ENCODE peak calls at places on chromosome X, in four cellular contexts. R, Z, I and Q are unnamed samples.

GRCh38 chrX:153827903-153828302 is 2.4 kb downstream of the PDZD4 start:
- DNase-seq in R (no peak), Z (no peak), I (no peak), Q (no peak)

GRCh38 chrX:264634-265455 is 16.3 kb upstream of the PLCXD1 start:
- DNase-seq in R (no peak), Z (no peak), I (no peak), Q (no peak)

GRCh38 chrX:119605398-119605738 is 856 bp downstream of the NKRF start:
- DNase-seq in R (no peak), Z (peak; percentile 28), I (no peak), Q (peak; percentile 28)

GRCh38 chrX:53089224-53089842 is 4.6 kb upstream of the KANTR start:
- DNase-seq in R (peak; percentile 68), Z (peak; percentile 56), I (no peak), Q (peak; percentile 47)

GRCh38 chrX:136318895-136319597 is 18.3 kb downstream of the ADGRG4 start:
- DNase-seq in R (no peak), Z (no peak), I (no peak), Q (no peak)

GRCh38 chrX:106649523-106650428 is 38.0 kb downstream of the RADX start:
- DNase-seq in R (no peak), Z (no peak), I (peak; percentile 11), Q (no peak)

GRCh38 chrX:43813898-43814297 is 68.4 kb downstream of the MAOB start:
- DNase-seq in R (no peak), Z (no peak), I (no peak), Q (no peak)

GRCh38 chrX:25968920-25969319 is 169.2 kb upstream of the MAGEB18 start:
- DNase-seq in R (no peak), Z (no peak), I (no peak), Q (peak; percentile 9)

GRCh38 chrX:24485976-24486680 is 21.0 kb downstream of the PDK3 start:
- DNase-seq in R (no peak), Z (peak; percentile 19), I (no peak), Q (no peak)

GRCh38 chrX:21963736-21964135 is 23.2 kb downstream of the SMS start:
- DNase-seq in R (peak; percentile 44), Z (no peak), I (no peak), Q (no peak)

GRCh38 chrX:53056292-53056691 is 7.7 kb downstream of the GPR173 start:
- DNase-seq in R (peak; percentile 45), Z (no peak), I (no peak), Q (no peak)

GRCh38 chrX:140918398-140919043 is 83.9 kb upstream of the SPANXB1 start:
- DNase-seq in R (peak; percentile 54), Z (peak; percentile 10), I (peak; percentile 7), Q (peak; percentile 14)

GRCh38 chrX:129831486-129831885 is 12.2 kb downstream of the ZDHHC9 start:
- DNase-seq in R (no peak), Z (no peak), I (no peak), Q (no peak)

GRCh38 chrX:63503541-63503940 is 152.4 kb upstream of the SPIN4 start:
- DNase-seq in R (peak; percentile 20), Z (no peak), I (no peak), Q (no peak)

GRCh38 chrX:23736030-23736429 is 7.0 kb downstream of the ACOT9 start:
- DNase-seq in R (no peak), Z (no peak), I (no peak), Q (no peak)

GRCh38 chrX:54509401-54509800 is 13.4 kb upstream of the FGD1 start:
- DNase-seq in R (peak; percentile 40), Z (no peak), I (no peak), Q (no peak)

GRCh38 chrX:103585421-103586313 is at the start of gene TCEAL4:
- DNase-seq in R (no peak), Z (peak; percentile 54), I (no peak), Q (no peak)

GRCh38 chrX:37380920-37381319 is 31.8 kb downstream of the PRRG1 start:
- DNase-seq in R (peak; percentile 82), Z (peak; percentile 2), I (no peak), Q (peak; percentile 36)

GRCh38 chrX:130165181-130165702 is 399 bp downstream of the AIFM1 start:
- DNase-seq in R (no peak), Z (no peak), I (no peak), Q (no peak)

GRCh38 chrX:77087529-77088169 is 359.5 kb upstream of the FGF16 start:
- DNase-seq in R (peak; percentile 10), Z (no peak), I (no peak), Q (no peak)

GRCh38 chrX:101655540-101655939 is 4.1 kb downstream of the ARMCX2 start:
- DNase-seq in R (no peak), Z (no peak), I (no peak), Q (no peak)

GRCh38 chrX:20333672-20334071 is 67.0 kb upstream of the RPS6KA3 start:
- DNase-seq in R (no peak), Z (no peak), I (no peak), Q (no peak)

GRCh38 chrX:115233497-115234219 is at the start of gene LRCH2:
- DNase-seq in R (peak; percentile 41), Z (no peak), I (no peak), Q (no peak)
- TF ChIP-seq ELK1 in R (no peak), Z (no peak), I (no peak), Q (no peak)

GRCh38 chrX:17680732-17681413 is 56.4 kb upstream of the SCML1 start:
- DNase-seq in R (no peak), Z (no peak), I (no peak), Q (no peak)
- TF ChIP-seq POLR2A in R (no peak), Z (no peak), I (no peak), Q (no peak)

GRCh38 chrX:96929036-96929435 is 45.3 kb downstream of the RPA4 start:
- DNase-seq in R (no peak), Z (no peak), I (no peak), Q (no peak)
- TF ChIP-seq ELK1 in R (no peak), Z (no peak), I (no peak), Q (no peak)

GRCh38 chrX:150902434-150903109 is 4.1 kb upstream of the CD99L2 start:
- DNase-seq in R (no peak), Z (no peak), I (no peak), Q (no peak)

GRCh38 chrX:150896632-150897031 is 1.8 kb downstream of the CD99L2 start:
- DNase-seq in R (no peak), Z (no peak), I (no peak), Q (no peak)

GRCh38 chrX:150897371-150898319 is 823 bp downstream of the CD99L2 start:
- DNase-seq in R (no peak), Z (peak; percentile 24), I (no peak), Q (peak; percentile 12)

GRCh38 chrX:150899191-150899757 is 806 bp upstream of the CD99L2 start:
- DNase-seq in R (peak; percentile 6), Z (peak; percentile 12), I (no peak), Q (peak; percentile 13)

GRCh38 chrX:150898343-150899190 is at the start of gene CD99L2:
- DNase-seq in R (peak; percentile 78), Z (peak; percentile 66), I (no peak), Q (peak; percentile 94)
- TF ChIP-seq POLR2A in R (peak; percentile 66), Z (peak; percentile 64), I (peak; percentile 84), Q (peak; percentile 78)

DNA sequence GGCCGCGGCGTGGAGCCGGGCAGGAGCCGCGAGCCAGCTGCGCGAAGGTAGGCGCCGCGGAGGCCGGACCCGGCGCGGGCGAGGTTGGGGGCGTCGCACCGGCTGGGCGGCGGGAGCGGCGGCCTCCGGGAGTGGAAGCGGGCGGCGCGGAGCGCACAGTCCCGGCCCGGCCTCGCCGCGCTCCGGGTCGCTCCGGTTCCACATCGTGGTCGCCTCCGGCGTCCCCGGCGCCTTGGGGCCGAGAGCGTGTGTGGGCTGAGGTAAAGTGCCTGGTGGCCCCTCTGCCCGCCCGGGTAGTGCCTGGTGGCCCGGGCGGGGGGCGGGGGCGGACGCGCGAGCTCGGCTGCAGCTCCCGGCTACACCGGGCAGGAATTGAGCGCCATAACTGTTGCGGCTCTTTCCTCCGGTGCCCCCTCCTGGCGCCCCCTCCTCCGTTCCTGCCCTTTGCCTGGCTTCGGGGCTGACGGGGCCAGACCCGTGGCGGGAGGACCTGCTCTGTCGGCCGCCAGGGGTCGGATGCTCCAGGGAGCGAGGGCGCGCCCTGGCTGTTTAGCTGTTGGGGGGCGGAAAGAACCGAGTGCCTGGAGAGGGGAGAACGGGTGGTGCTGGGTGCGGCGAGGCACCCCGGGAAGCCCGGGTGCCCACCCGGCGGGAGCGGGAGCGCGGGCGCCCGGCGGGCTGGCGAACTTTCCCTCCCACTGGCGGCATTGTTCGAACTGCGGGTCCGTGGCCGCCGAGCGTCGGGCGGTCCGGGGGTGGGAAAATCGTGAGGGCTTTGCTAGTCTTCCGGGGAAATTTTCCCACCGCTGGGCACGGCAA is 661 bp downstream of the JADE3 start:
- DNase-seq in R (peak; percentile 14), Z (peak; percentile 75), I (no peak), Q (peak; percentile 52)
- TF ChIP-seq ELK1 in R (no peak), Z (no peak), I (no peak), Q (no peak)

GRCh38 chrX:40111868-40112267 is 14.1 kb upstream of the BCOR start:
- DNase-seq in R (no peak), Z (no peak), I (no peak), Q (no peak)

GRCh38 chrX:40108959-40109287 is 11.2 kb upstream of the BCOR start:
- DNase-seq in R (peak; percentile 76), Z (peak; percentile 62), I (no peak), Q (peak; percentile 64)

GRCh38 chrX:40107291-40108083 is 9.7 kb upstream of the BCOR start:
- DNase-seq in R (no peak), Z (peak; percentile 33), I (no peak), Q (no peak)

GRCh38 chrX:40108084-40108958 is 10.6 kb upstream of the BCOR start:
- DNase-seq in R (no peak), Z (peak; percentile 57), I (no peak), Q (no peak)

DNA sequence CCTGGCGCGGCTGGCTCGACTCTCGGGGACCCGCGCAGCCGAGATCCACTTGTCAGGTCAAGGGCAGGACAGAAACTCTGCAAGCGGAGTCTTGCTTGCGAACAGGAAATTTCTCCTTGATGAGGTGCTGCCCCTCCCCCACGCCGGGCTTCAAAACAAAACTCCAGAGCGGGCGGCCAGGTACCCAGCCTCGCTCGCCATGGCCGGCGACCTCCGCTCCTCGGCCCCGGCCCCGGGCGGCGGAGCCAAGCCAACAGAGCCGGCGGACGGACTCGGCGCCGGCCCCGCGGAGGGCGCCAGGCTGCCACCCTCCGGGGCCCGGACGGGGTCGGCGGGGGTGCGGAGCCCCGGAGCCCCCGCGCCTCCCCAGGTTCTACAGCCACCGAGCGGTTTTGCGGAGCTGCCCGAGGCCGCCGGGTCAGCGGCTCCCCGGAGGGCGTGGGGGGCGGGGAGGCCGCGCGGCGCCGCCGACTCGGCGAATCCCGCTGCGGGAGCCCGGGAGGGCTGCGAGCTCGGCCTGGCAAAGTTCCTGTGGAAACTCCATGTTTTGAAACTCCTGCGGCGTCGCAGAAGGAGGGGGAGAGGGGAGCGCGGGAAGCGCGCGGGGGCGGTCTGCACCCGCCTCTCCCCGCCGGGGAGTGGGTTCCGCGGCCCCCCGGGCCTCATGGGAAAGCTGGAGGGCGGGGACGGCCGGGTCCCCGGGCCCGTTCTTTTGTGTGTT is 11.7 kb upstream of the BCOR start:
- DNase-seq in R (peak; percentile 55), Z (peak; percentile 37), I (no peak), Q (no peak)
- TF ChIP-seq POLR2A in R (no peak), Z (no peak), I (no peak), Q (peak; percentile 5)

DNA sequence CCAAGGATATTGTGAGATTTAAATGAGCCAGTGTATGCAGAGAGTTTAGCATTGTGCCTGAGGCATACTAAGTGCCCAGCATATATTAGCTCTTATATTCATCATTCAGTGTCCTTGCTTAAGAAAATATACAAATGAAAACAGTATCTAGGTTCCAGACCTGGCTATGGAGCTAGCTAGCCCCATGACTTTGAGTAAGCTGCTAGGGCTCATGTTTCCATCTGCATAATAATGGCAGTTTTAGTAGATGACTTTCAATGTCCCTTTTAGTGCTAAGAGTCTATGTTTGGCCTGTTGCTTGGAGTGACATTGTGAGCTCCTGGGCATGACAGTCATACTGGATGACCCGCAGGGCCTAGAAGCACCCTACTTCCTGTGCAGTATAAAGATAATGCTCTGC is 435.3 kb downstream of the ZIC3 start:
- DNase-seq in R (no peak), Z (no peak), I (no peak), Q (no peak)
- TF ChIP-seq ELK1 in R (no peak), Z (no peak), I (no peak), Q (no peak)